ENCODE peak calls at places on chromosome 1, in six cellular contexts. Y is effector CD8-positive, alpha-beta T cell; G is H9; P is skeletal muscle cell; Z is omental fat pad; W is NCI-H748 treated with DMSO at 0.1 percent for 48 hours. H is an unnamed sample.

GRCh38 chr1:52558941-52559340 is 6.0 kb upstream of the TUT4 start:
- DNase-seq in Y (no peak), G (no peak), W (no peak), Z (no peak), P (no peak), H (no peak)

GRCh38 chr1:182806015-182806678 is 16.6 kb downstream of the NPL start:
- DNase-seq in G (peak; percentile 94), Y (no peak), W (peak; percentile 1), P (no peak), Z (no peak), H (no peak)

GRCh38 chr1:191163621-191164020 is 686.0 kb upstream of the BRINP3 start:
- DNase-seq in W (no peak), Y (no peak), P (no peak), G (no peak), Z (no peak), H (no peak)

GRCh38 chr1:25990702-25991395 is 7.0 kb downstream of the PAFAH2 start:
- DNase-seq in G (no peak), Y (peak; percentile 12), P (no peak), W (no peak), Z (no peak), H (no peak)

GRCh38 chr1:58893257-58893869 is 109.5 kb upstream of the JUN start:
- DNase-seq in Z (no peak), P (no peak), Y (no peak), W (peak; percentile 49), G (no peak), H (no peak)

GRCh38 chr1:21384620-21385019 is 55.3 kb upstream of the NBPF3 start:
- DNase-seq in Y (no peak), P (no peak), Z (no peak), G (no peak), W (no peak), H (no peak)

GRCh38 chr1:109793089-109793485 is 29.4 kb upstream of the EPS8L3 start:
- DNase-seq in W (no peak), Y (no peak), P (no peak), G (no peak), Z (peak; percentile 20), H (no peak)

GRCh38 chr1:14949270-14949835 is 204.2 kb upstream of the TMEM51 start:
- DNase-seq in G (no peak), Y (no peak), Z (no peak), P (no peak), W (no peak), H (no peak)